ENCODE peak calls at places on chromosomes 12 and 14, in seven cellular contexts. U, I, N, P, R, W and Z are unnamed samples.

GRCh38 chr14:94027566-94028449 is 1.7 kb downstream of the OTUB2 start:
- DNase-seq in P (no peak), R (no peak), U (no peak), I (no peak), N (no peak), W (no peak), Z (no peak)

GRCh38 chr12:89279499-89279898 is 72.8 kb downstream of the DUSP6 start:
- DNase-seq in W (no peak), P (no peak), I (no peak), R (no peak), U (no peak), N (no peak), Z (no peak)

GRCh38 chr14:99774526-99775307 is 18.5 kb upstream of the EML1 start:
- DNase-seq in P (no peak), U (no peak), N (no peak), W (no peak), I (no peak), R (no peak), Z (no peak)

GRCh38 chr12:131067993-131068942 is 114.6 kb downstream of the ADGRD1 start:
- DNase-seq in P (no peak), R (no peak), U (no peak), I (no peak), N (no peak), W (no peak), Z (no peak)

GRCh38 chr12:948238-948637 is 1.3 kb downstream of the RAD52 start:
- DNase-seq in N (no peak), I (no peak), P (no peak), R (no peak), U (no peak), W (no peak), Z (no peak)

GRCh38 chr14:98270201-98270600 is 1001.8 kb downstream of the BCL11B start:
- DNase-seq in N (no peak), P (no peak), W (no peak), R (no peak), U (no peak), I (no peak), Z (no peak)

GRCh38 chr12:17076335-17076734 is 470.4 kb upstream of the LMO3 start:
- DNase-seq in I (no peak), N (no peak), U (no peak), R (no peak), W (no peak), P (no peak), Z (no peak)

GRCh38 chr14:95440951-95441350 is 75.5 kb downstream of the SYNE3 start:
- DNase-seq in W (no peak), U (no peak), R (no peak), N (no peak), I (no peak), P (no peak), Z (no peak)

GRCh38 chr12:49111206-49111605 is 559 bp upstream of the LMBR1L start:
- DNase-seq in W (no peak), R (no peak), I (no peak), N (no peak), U (no peak), P (no peak), Z (no peak)

GRCh38 chr12:90153827-90154226 is 445.2 kb upstream of the ATP2B1 start:
- DNase-seq in W (no peak), I (no peak), R (no peak), P (no peak), N (no peak), U (no peak), Z (no peak)

GRCh38 chr12:19402743-19403400 is 36.4 kb upstream of the AEBP2 start:
- DNase-seq in I (no peak), P (no peak), N (peak; percentile 73), U (no peak), W (no peak), R (no peak), Z (peak; percentile 51)

GRCh38 chr12:105927553-105927952 is 211.2 kb downstream of the NUAK1 start:
- DNase-seq in W (no peak), N (no peak), U (no peak), R (no peak), I (no peak), P (no peak), Z (no peak)

GRCh38 chr14:105859717-105860614 is 333.6 kb downstream of the TMEM121 start:
- DNase-seq in W (peak; percentile 12), N (no peak), I (no peak), R (no peak), U (peak; percentile 14), P (no peak), Z (no peak)

GRCh38 chr14:20798318-20798717 is 4.3 kb downstream of the RNASE1 start:
- DNase-seq in N (no peak), P (no peak), I (no peak), W (no peak), R (no peak), U (no peak), Z (peak; percentile 23)

GRCh38 chr14:101495827-101496778 is 65.2 kb upstream of the DIO3 start:
- DNase-seq in U (no peak), P (no peak), W (no peak), N (no peak), R (no peak), I (no peak), Z (no peak)

GRCh38 chr12:6524648-6525047 is 9.7 kb upstream of the GAPDH start:
- DNase-seq in W (no peak), P (no peak), I (no peak), N (no peak), R (no peak), U (no peak), Z (no peak)

GRCh38 chr12:111444706-111445310 is 39.1 kb downstream of the SH2B3 start:
- DNase-seq in R (no peak), W (peak; percentile 66), U (peak; percentile 60), P (no peak), N (no peak), I (no peak), Z (peak; percentile 42)

GRCh38 chr14:103259801-103260628 is 74.0 kb upstream of the EIF5 start:
- DNase-seq in I (no peak), P (no peak), U (no peak), N (no peak), R (no peak), W (no peak), Z (no peak)

GRCh38 chr12:50985322-50985721 is 33.0 kb downstream of the HIGD1C start:
- DNase-seq in U (no peak), R (no peak), N (peak; percentile 66), P (peak; percentile 97), W (no peak), I (no peak), Z (peak; percentile 16)

GRCh38 chr14:102076793-102077759 is 9.8 kb downstream of the HSP90AA1 start:
- DNase-seq in W (no peak), U (no peak), N (no peak), R (no peak), I (no peak), P (no peak), Z (no peak)

GRCh38 chr12:65607271-65607880 is 216.9 kb upstream of the HMGA2 start:
- DNase-seq in P (no peak), R (no peak), W (no peak), U (no peak), I (no peak), N (no peak), Z (no peak)

GRCh38 chr12:120866143-120866542 is 38.0 kb downstream of the SPPL3 start:
- DNase-seq in R (no peak), N (peak; percentile 69), P (no peak), W (no peak), I (no peak), U (no peak), Z (no peak)

GRCh38 chr14:96149131-96149530 is 55.5 kb upstream of the BDKRB2 start:
- DNase-seq in U (no peak), R (no peak), I (no peak), W (no peak), N (no peak), P (no peak), Z (no peak)

GRCh38 chr12:129788506-129788905 is 115.3 kb downstream of the TMEM132D start:
- DNase-seq in I (no peak), U (no peak), P (no peak), N (no peak), W (no peak), R (no peak), Z (no peak)